ENCODE peak calls at places on chromosomes 5 and 9, in seven cellular contexts. H is AG20443; B is PC-3; F is effector memory CD8-positive, alpha-beta T cell; Z is stomach; I is head of caudate nucleus; G is Daoy. K is an unnamed sample.

GRCh38 chr9:87792831-87793288 is 66.9 kb downstream of the CTSL start:
- DNase-seq in I (no peak), F (no peak), B (peak), H (peak), G (peak), Z (peak), K (peak)

GRCh38 chr9:82271099-82271498 is 282.5 kb downstream of the SPATA31D1 start:
- DNase-seq in Z (no peak), I (no peak), G (no peak), H (peak), F (no peak), B (peak), K (no peak)

GRCh38 chr5:164672931-164673694 is 1167.7 kb downstream of the MAT2B start:
- DNase-seq in F (no peak), Z (no peak), H (no peak), B (peak), I (no peak), G (no peak), K (no peak)

GRCh38 chr9:127153484-127153883 is 31.0 kb upstream of the ANGPTL2 start:
- DNase-seq in H (no peak), B (no peak), I (peak), G (no peak), F (no peak), Z (peak), K (no peak)

GRCh38 chr9:14846871-14847311 is 63.3 kb downstream of the FREM1 start:
- DNase-seq in Z (peak), I (peak), F (no peak), G (peak), H (peak), B (peak), K (no peak)

GRCh38 chr5:141870871-141871270 is 7.3 kb downstream of the PCDH1 start:
- DNase-seq in Z (peak), G (no peak), H (peak), F (no peak), I (no peak), B (peak), K (no peak)

GRCh38 chr5:33198816-33199215 is 241.9 kb upstream of the TARS1 start:
- DNase-seq in H (no peak), Z (no peak), F (no peak), G (no peak), I (no peak), B (no peak), K (no peak)

GRCh38 chr5:67297376-67297775 is 100.8 kb upstream of the CD180 start:
- DNase-seq in F (no peak), G (no peak), Z (no peak), I (no peak), H (no peak), B (no peak), K (peak)

GRCh38 chr5:59893436-59894227 is at the start of gene PDE4D:
- DNase-seq in F (no peak), G (peak), H (peak), B (peak), Z (peak), I (peak), K (peak)

GRCh38 chr5:55063220-55063863 is 39.1 kb upstream of the GZMA start:
- DNase-seq in F (no peak), B (peak), Z (no peak), H (peak), I (no peak), G (peak), K (no peak)

GRCh38 chr9:132731230-132731629 is 61.0 kb downstream of the GTF3C4 start:
- DNase-seq in B (no peak), I (no peak), F (no peak), G (no peak), Z (no peak), H (no peak), K (no peak)

GRCh38 chr5:8843766-8844165 is 702.1 kb downstream of the SEMA5A start:
- DNase-seq in I (peak), B (no peak), G (peak), F (no peak), H (peak), Z (no peak), K (peak)

GRCh38 chr5:140795259-140795641 is 598 bp downstream of the PCDHA2 start:
- DNase-seq in I (no peak), G (peak), B (no peak), F (no peak), Z (no peak), H (peak), K (no peak)

GRCh38 chr5:1312206-1312605 is 17.3 kb upstream of the TERT start:
- DNase-seq in I (no peak), H (no peak), F (peak), G (no peak), B (no peak), Z (no peak), K (no peak)

GRCh38 chr9:7387844-7388243 is 411.7 kb downstream of the DMAC1 start:
- DNase-seq in F (no peak), I (no peak), Z (no peak), G (no peak), B (no peak), H (no peak), K (no peak)

GRCh38 chr5:151200913-151201445 is 22.9 kb downstream of the CCDC69 start:
- DNase-seq in I (no peak), H (no peak), F (no peak), B (no peak), Z (no peak), G (no peak), K (no peak)

GRCh38 chr5:149913449-149914419 is 30.9 kb downstream of the PDE6A start:
- DNase-seq in H (no peak), F (no peak), I (no peak), Z (no peak), G (peak), B (no peak), K (no peak)

GRCh38 chr5:30849801-30850370 is 343.6 kb upstream of the CDH6 start:
- DNase-seq in I (no peak), Z (no peak), F (no peak), G (peak), B (peak), H (no peak), K (no peak)

GRCh38 chr5:1538741-1539392 is 15.1 kb upstream of the LPCAT1 start:
- DNase-seq in Z (no peak), H (no peak), I (no peak), B (no peak), G (no peak), F (no peak), K (no peak)

GRCh38 chr9:133030317-133031129 is at the start of gene GTF3C5:
- DNase-seq in B (peak), H (peak), F (peak), Z (peak), G (peak), I (peak), K (peak)

GRCh38 chr5:65209341-65209740 is 272.4 kb downstream of the ADAMTS6 start:
- DNase-seq in B (peak), G (peak), F (no peak), H (peak), I (no peak), Z (no peak), K (no peak)

GRCh38 chr9:137056739-137057407 is 3.0 kb upstream of the ENTPD2 start:
- DNase-seq in H (no peak), Z (no peak), B (peak), F (no peak), G (no peak), I (no peak), K (no peak)

GRCh38 chr9:14080940-14081621 is 232.9 kb downstream of the NFIB start:
- DNase-seq in B (peak), F (no peak), H (peak), I (no peak), G (peak), Z (no peak), K (no peak)

GRCh38 chr5:61120534-61120933 is 41.7 kb downstream of the SMIM15 start:
- DNase-seq in G (no peak), I (no peak), H (no peak), B (peak), Z (no peak), F (no peak), K (no peak)

GRCh38 chr5:74991522-74991921 is 60.8 kb downstream of the GCNT4 start:
- DNase-seq in I (no peak), F (no peak), G (no peak), Z (no peak), B (no peak), H (no peak), K (no peak)

GRCh38 chr9:4315582-4316215 is 15.8 kb upstream of the GLIS3 start:
- DNase-seq in B (peak), H (peak), F (peak), G (peak), Z (peak), I (peak), K (peak)

GRCh38 chr5:81247441-81247972 is 14.4 kb downstream of the CKMT2 start:
- DNase-seq in Z (no peak), G (no peak), I (no peak), B (peak), F (no peak), H (peak), K (no peak)

GRCh38 chr9:131892162-131892707 is 152.4 kb upstream of the RAPGEF1 start:
- DNase-seq in G (no peak), F (no peak), H (no peak), B (peak), I (no peak), Z (no peak), K (no peak)

GRCh38 chr9:114507726-114508125 is 2.5 kb upstream of the WHRN start:
- DNase-seq in G (no peak), F (peak), B (peak), I (no peak), H (peak), Z (no peak), K (no peak)

GRCh38 chr5:168365581-168366081 is 74.2 kb downstream of the WWC1 start:
- DNase-seq in Z (peak), B (peak), H (peak), F (no peak), I (no peak), G (peak), K (no peak)

GRCh38 chr5:150138551-150139265 is 16.9 kb downstream of the PDGFRB start:
- DNase-seq in Z (peak), H (peak), F (no peak), B (no peak), I (peak), G (peak), K (no peak)

GRCh38 chr5:138354926-138355378 is 2.5 kb downstream of the KDM3B start:
- DNase-seq in H (peak), G (peak), Z (no peak), I (no peak), B (peak), F (peak), K (no peak)

GRCh38 chr5:4857761-4858160 is 282.4 kb upstream of the ADAMTS16 start:
- DNase-seq in G (peak), I (no peak), Z (no peak), H (no peak), B (no peak), F (no peak), K (no peak)

GRCh38 chr9:96420468-96421219 is 2.5 kb upstream of the ZNF367 start:
- DNase-seq in H (peak), G (peak), F (no peak), Z (no peak), I (no peak), B (peak), K (no peak)

GRCh38 chr9:71920456-71921189 is 9.2 kb downstream of the C9orf85 start:
- DNase-seq in Z (no peak), I (no peak), F (no peak), G (no peak), B (no peak), H (no peak), K (no peak)

K was measured in nucleus accumbens.